ENCODE peak calls at places on chromosomes 7 and 10, in eight cellular contexts. G is MM.1S, U is esophagus squamous epithelium, J is heart right ventricle, B is cardiac muscle cell, W is colonic mucosa, P is PC-3, R is fibroblast of lung. A is an unnamed sample. For H3K4me1, H3K36me3 and H3K27me3, the result is how much of the 10 kb centered on the place peaks cover.

GRCh38 chr10:14545827-14546226 is 215.1 kb upstream of the FRMD4A start:
- DNase-seq in R (peak), W (no peak), P (peak), U (no peak), J (no peak), B (no peak), G (no peak), A (peak)

GRCh38 chr10:69409968-69410367 is 6.8 kb downstream of the TACR2 start:
- DNase-seq in W (no peak), U (no peak), J (peak), P (no peak), B (no peak), G (no peak), R (no peak), A (no peak)

GRCh38 chr7:111820621-111821020 is 258.3 kb upstream of the IMMP2L start:
- DNase-seq in P (no peak), W (no peak), U (no peak), B (no peak), R (no peak), G (no peak), J (no peak), A (no peak)

GRCh38 chr10:132961-133898 is 2.0 kb upstream of the ZMYND11 start:
- DNase-seq in B (no peak), W (no peak), P (peak), U (no peak), J (no peak), R (peak), G (no peak), A (no peak)

GRCh38 chr7:149856-150636 is 42.3 kb upstream of the FAM20C start:
- DNase-seq in U (no peak), J (peak), P (no peak), G (no peak), W (peak), B (no peak), R (no peak), A (peak)

GRCh38 chr10:124655191-124656112 is 88.7 kb downstream of the FAM53B start:
- DNase-seq in B (no peak), J (no peak), W (no peak), R (no peak), P (no peak), U (no peak), G (no peak), A (no peak)

GRCh38 chr10:31977440-31978157 is 49.0 kb upstream of the ARHGAP12 start:
- DNase-seq in J (no peak), W (no peak), B (no peak), G (no peak), P (peak), U (no peak), R (peak), A (no peak)

GRCh38 chr7:4204530-4205165 is 477.4 kb upstream of the FOXK1 start:
- DNase-seq in W (no peak), J (no peak), U (no peak), G (no peak), P (no peak), R (no peak), B (peak), A (no peak)

GRCh38 chr10:23702977-23703414 is 264.1 kb downstream of the OTUD1 start:
- DNase-seq in J (peak), G (peak), B (peak), W (peak), P (peak), R (peak), U (no peak), A (peak)

GRCh38 chr10:67802767-67803538 is 35.0 kb downstream of the DNAJC12 start:
- DNase-seq in R (no peak), B (no peak), J (no peak), U (no peak), G (no peak), P (no peak), W (no peak), A (no peak)

GRCh38 chr7:93623816-93624215 is 49.3 kb upstream of the CALCR start:
- DNase-seq in W (no peak), U (no peak), P (no peak), R (no peak), G (no peak), B (no peak), J (no peak), A (no peak)

GRCh38 chr10:58512470-58513188 is at the start of gene BICC1:
- DNase-seq in B (peak), J (peak), R (peak), G (no peak), P (peak), W (peak), U (no peak), A (peak)

GRCh38 chr7:105849122-105849855 is 27.1 kb downstream of the ATXN7L1 start:
- DNase-seq in P (peak), B (no peak), W (no peak), G (peak), J (no peak), R (no peak), U (no peak), A (no peak)

GRCh38 chr7:18241543-18242231 is 214.0 kb upstream of the PRPS1L1 start:
- DNase-seq in R (no peak), P (peak), G (no peak), U (no peak), W (no peak), B (no peak), J (no peak), A (no peak)

GRCh38 chr7:50812847-50813475 is 30.3 kb upstream of the GRB10 start:
- DNase-seq in G (no peak), P (peak), U (no peak), J (peak), W (peak), R (peak), B (peak), A (peak)

GRCh38 chr10:86868353-86868752 is 89.1 kb downstream of the MMRN2 start:
- DNase-seq in B (peak), P (no peak), W (no peak), G (no peak), R (peak), J (peak), U (no peak), A (no peak)

GRCh38 chr7:73971701-73972341 is 56.2 kb upstream of the ELN start:
- DNase-seq in J (no peak), R (no peak), G (no peak), W (peak), P (peak), U (no peak), B (no peak), A (no peak)

GRCh38 chr10:66537186-66537585 is 388.6 kb upstream of the LRRTM3 start:
- DNase-seq in R (no peak), P (no peak), B (no peak), U (no peak), W (no peak), G (no peak), J (no peak), A (no peak)

GRCh38 chr10:62075414-62075813 is 173.9 kb downstream of the ARID5B start:
- DNase-seq in J (no peak), U (no peak), P (no peak), G (no peak), W (no peak), B (no peak), R (no peak), A (no peak)

GRCh38 chr7:50718311-50718710 is 64.4 kb downstream of the GRB10 start:
- DNase-seq in G (no peak), W (no peak), P (no peak), R (no peak), J (no peak), U (no peak), B (no peak), A (no peak)

GRCh38 chr7:155543011-155543881 is 3.1 kb downstream of the CNPY1 start:
- DNase-seq in P (no peak), R (peak), U (no peak), J (no peak), G (no peak), B (no peak), W (no peak), A (no peak)

GRCh38 chr10:59702347-59702746 is 7.3 kb downstream of the SLC16A9 start:
- DNase-seq in U (no peak), B (no peak), W (no peak), J (no peak), P (peak), R (no peak), G (no peak), A (no peak)

GRCh38 chr7:2792240-2792639 is 51.9 kb downstream of the GNA12 start:
- DNase-seq in B (no peak), J (no peak), U (no peak), P (no peak), W (no peak), G (no peak), R (no peak), A (no peak)

GRCh38 chr7:90495241-90495640 is 25.8 kb downstream of the PTTG1IP2 start:
- DNase-seq in G (no peak), P (no peak), B (no peak), U (no peak), R (no peak), J (no peak), W (no peak), A (peak)

GRCh38 chr7:100562195-100563099 is 11.3 kb downstream of the SAP25 start:
- DNase-seq in G (no peak), B (no peak), J (no peak), P (no peak), R (no peak), W (no peak), U (no peak), A (no peak)

GRCh38 chr7:103571591-103571990 is 125.6 kb upstream of the SLC26A5 start:
- DNase-seq in W (no peak), R (no peak), G (no peak), J (no peak), P (no peak), B (no peak), U (no peak), A (peak)

GRCh38 chr10:108465871-108466641 is 1301.5 kb upstream of the SORCS1 start:
- DNase-seq in P (no peak), J (peak), B (peak), R (peak), G (no peak), W (peak), U (no peak), A (no peak)

GRCh38 chr7:108012499-108013430 is 9.8 kb upstream of the LAMB1 start:
- DNase-seq in W (peak), U (no peak), G (peak), J (no peak), B (peak), R (peak), P (peak), A (peak)

GRCh38 chr7:130940326-130940725 is 206.3 kb upstream of the KLF14 start:
- DNase-seq in G (no peak), R (no peak), B (no peak), J (no peak), P (no peak), U (no peak), W (no peak), A (no peak)
- H3K4me1 ChIP-seq in G (under half), R (under half), B (under half), J (half or more), P (half or more), U (under half), W (under half), A (under half)

GRCh38 chr7:99562114-99562784 is 3.8 kb downstream of the ZNF655 start:
- DNase-seq in U (no peak), B (no peak), R (no peak), P (no peak), G (no peak), J (no peak), W (no peak), A (no peak)

GRCh38 chr7:99562832-99563231 is 4.4 kb downstream of the ZNF655 start:
- DNase-seq in W (peak), B (no peak), U (no peak), P (peak), J (no peak), R (peak), G (no peak), A (peak)

GRCh38 chr7:99561735-99562051 is 3.3 kb downstream of the ZNF655 start:
- DNase-seq in B (no peak), W (no peak), P (no peak), G (no peak), U (no peak), J (no peak), R (no peak), A (no peak)

GRCh38 chr7:99559276-99559915 is 954 bp downstream of the ZNF655 start:
- DNase-seq in R (peak), U (no peak), W (no peak), P (no peak), G (no peak), J (no peak), B (no peak), A (no peak)

DNA sequence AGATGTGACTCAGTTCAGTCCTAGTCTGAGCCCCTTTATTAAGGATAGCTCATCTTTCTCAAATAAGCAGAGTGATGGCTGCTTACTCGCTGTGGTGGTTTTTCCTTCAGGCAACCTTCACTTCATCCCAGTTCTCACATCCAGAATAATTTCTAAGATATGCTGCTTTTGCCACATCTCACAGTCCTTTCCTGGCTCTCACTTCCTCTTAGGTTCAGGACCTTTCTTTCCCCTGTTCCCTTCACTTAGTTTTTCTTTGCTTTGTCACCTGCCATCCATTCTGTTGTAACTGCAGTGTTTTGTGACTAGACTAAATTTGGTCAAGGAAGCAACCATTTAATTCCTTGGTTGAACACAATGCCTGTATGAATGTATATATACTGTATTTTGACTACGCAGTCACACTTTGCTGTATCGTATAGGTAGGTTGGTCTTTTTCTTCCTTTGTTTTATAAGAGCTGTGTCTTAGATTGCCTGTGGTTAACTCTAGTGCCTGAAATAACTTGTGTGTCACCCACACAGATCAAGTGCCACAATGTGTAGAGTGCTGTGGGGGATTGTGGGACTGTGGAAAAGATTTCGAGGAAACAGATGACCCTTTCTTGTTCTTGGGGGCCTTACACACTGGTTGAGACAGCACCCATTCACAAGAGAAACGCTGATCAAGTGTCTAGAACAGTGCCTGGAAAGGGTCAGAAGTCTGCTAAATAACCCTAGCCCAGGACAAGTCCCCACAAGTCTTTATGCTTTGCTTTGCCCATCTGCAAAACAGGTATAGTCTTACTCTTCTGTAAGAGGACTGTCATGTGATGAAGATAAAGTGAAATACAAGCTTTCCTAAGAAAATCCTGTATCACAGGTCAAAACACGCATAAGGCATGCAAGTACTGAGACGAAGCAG is 2.6 kb downstream of the ZNF655 start:
- DNase-seq in R (no peak), U (no peak), P (no peak), G (no peak), W (no peak), B (no peak), J (no peak), A (no peak)
- H3K36me3 ChIP-seq in R (under half), U (half or more), P (under half), G (under half), W (under half), B (under half), J (half or more), A (under half)

GRCh38 chr10:6069101-6069931 is 7.1 kb upstream of the IL2RA start:
- DNase-seq in P (no peak), R (peak), B (no peak), J (no peak), U (no peak), G (peak), W (no peak), A (no peak)

GRCh38 chr10:6072215-6072941 is 10.2 kb upstream of the IL2RA start:
- DNase-seq in W (no peak), P (no peak), J (no peak), R (no peak), B (no peak), U (no peak), G (no peak), A (no peak)

GRCh38 chr10:6068422-6068821 is 6.3 kb upstream of the IL2RA start:
- DNase-seq in B (no peak), J (no peak), W (no peak), G (peak), P (no peak), R (no peak), U (no peak), A (no peak)

GRCh38 chr10:6071181-6072175 is 9.3 kb upstream of the IL2RA start:
- DNase-seq in U (no peak), J (no peak), W (no peak), R (no peak), G (no peak), P (no peak), B (no peak), A (no peak)

GRCh38 chr10:6070647-6071046 is 8.5 kb upstream of the IL2RA start:
- DNase-seq in R (peak), U (no peak), W (no peak), J (no peak), P (no peak), G (no peak), B (no peak), A (no peak)
- H3K27me3 ChIP-seq in R (under half), U (under half), W (under half), J (under half), P (under half), G (under half), B (under half), A (under half)

GRCh38 chr7:151076863-151077704 is 3.5 kb downstream of the FASTK start:
- DNase-seq in J (no peak), G (no peak), B (no peak), W (no peak), P (peak), R (no peak), U (no peak), A (peak)

GRCh38 chr7:151079199-151079910 is 1.3 kb downstream of the FASTK start:
- DNase-seq in W (no peak), B (no peak), P (no peak), U (no peak), J (no peak), R (no peak), G (no peak), A (no peak)

GRCh38 chr7:151078233-151079040 is 2.2 kb downstream of the FASTK start:
- DNase-seq in U (no peak), R (no peak), J (no peak), B (no peak), G (no peak), W (no peak), P (no peak), A (peak)

GRCh38 chr7:151075978-151076426 is 4.6 kb downstream of the FASTK start:
- DNase-seq in J (no peak), U (no peak), B (no peak), R (no peak), P (no peak), W (no peak), G (no peak), A (no peak)

GRCh38 chr7:151077705-151078232 is 2.8 kb downstream of the FASTK start:
- DNase-seq in U (no peak), B (no peak), P (no peak), W (no peak), G (no peak), R (no peak), J (no peak), A (no peak)
- H3K4me1 ChIP-seq in U (under half), B (under half), P (under half), W (under half), G (under half), R (under half), J (half or more), A (under half)

GRCh38 chr7:130022115-130022514 is 29.1 kb downstream of the ZC3HC1 start:
- DNase-seq in P (no peak), J (peak), R (no peak), B (no peak), W (no peak), U (no peak), G (no peak), A (no peak)
- H3K36me3 ChIP-seq in P (under half), J (half or more), R (under half), B (half or more), W (under half), U (half or more), G (under half), A (under half)

DNA sequence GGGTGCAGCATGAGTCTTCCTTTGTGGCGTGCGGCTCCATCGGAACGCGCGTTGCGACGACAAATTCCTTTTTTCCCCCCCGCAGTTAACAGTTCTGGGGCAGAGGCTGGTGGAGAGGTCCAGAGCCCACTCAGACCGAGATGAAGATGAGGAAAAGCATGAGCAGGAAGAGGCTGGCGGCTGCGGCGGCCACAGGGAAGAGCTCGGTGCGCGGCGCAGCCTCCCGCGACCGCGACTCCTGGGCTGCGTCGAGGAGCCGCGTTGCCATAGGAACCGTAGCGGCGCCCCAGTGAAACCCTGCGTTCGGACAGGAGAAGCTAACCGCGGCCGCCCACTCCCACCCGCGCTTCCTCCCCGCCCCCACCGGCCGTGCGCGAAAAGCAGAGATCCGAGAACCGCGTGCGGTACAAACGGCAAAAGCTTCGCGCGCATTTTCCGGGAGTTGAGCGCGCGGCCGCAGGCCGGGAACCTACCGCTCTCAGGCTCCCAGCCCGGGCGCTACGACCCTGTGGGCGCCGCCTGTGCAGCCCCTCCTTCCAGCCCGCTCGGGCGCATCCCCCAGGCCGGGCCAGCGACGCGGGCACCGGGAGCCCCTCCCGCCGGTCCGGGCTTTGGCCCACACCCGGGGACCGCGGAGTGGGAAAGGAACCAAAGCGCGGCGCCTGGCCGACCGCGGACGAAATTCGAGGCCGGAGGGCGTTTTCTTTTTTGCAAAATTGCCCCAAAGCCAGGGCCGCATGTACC is 130.7 kb downstream of the SPAG6 start:
- DNase-seq in B (peak), G (no peak), W (no peak), U (no peak), J (no peak), P (no peak), R (no peak), A (no peak)
- H3K27me3 ChIP-seq in B (half or more), G (under half), W (under half), U (under half), J (half or more), P (under half), R (under half), A (under half)

GRCh38 chr10:72260215-72260587 is 13.5 kb upstream of the DDIT4 start:
- DNase-seq in W (no peak), U (no peak), J (peak), P (no peak), B (no peak), R (no peak), G (no peak), A (no peak)

GRCh38 chr10:72261323-72262018 is 12.3 kb upstream of the DDIT4 start:
- DNase-seq in R (no peak), U (no peak), P (peak), G (peak), J (no peak), W (peak), B (no peak), A (peak)

GRCh38 chr10:72258617-72259016 is 15.1 kb upstream of the DDIT4 start:
- DNase-seq in U (no peak), J (no peak), P (no peak), R (no peak), G (no peak), B (no peak), W (no peak), A (no peak)

GRCh38 chr10:72260588-72261322 is 13.0 kb upstream of the DDIT4 start:
- DNase-seq in W (peak), J (peak), U (no peak), R (peak), G (peak), B (peak), P (peak), A (peak)

GRCh38 chr10:72259491-72260214 is 14.1 kb upstream of the DDIT4 start:
- DNase-seq in P (no peak), W (no peak), G (no peak), R (peak), U (no peak), B (no peak), J (no peak), A (peak)
- H3K4me1 ChIP-seq in P (under half), W (under half), G (half or more), R (under half), U (half or more), B (half or more), J (half or more), A (under half)

GRCh38 chr10:97682042-97682441 is 5.0 kb downstream of the AVPI1 start:
- DNase-seq in G (no peak), B (no peak), U (no peak), J (no peak), P (no peak), R (no peak), W (peak), A (peak)

GRCh38 chr10:97673736-97674525 is 13.1 kb downstream of the AVPI1 start:
- DNase-seq in B (no peak), J (no peak), R (peak), U (no peak), W (no peak), G (no peak), P (peak), A (no peak)

GRCh38 chr10:97679594-97679993 is 7.4 kb downstream of the AVPI1 start:
- DNase-seq in G (no peak), U (no peak), P (no peak), R (no peak), J (no peak), B (no peak), W (no peak), A (no peak)

GRCh38 chr10:97676770-97677581 is 10.1 kb downstream of the AVPI1 start:
- DNase-seq in P (peak), G (peak), B (peak), U (no peak), W (no peak), J (no peak), R (peak), A (peak)
- H3K36me3 ChIP-seq in P (under half), G (under half), B (under half), U (half or more), W (under half), J (half or more), R (under half), A (under half)